ENCODE peak calls at places on chromosomes 3 and 15, in seven cellular contexts. Z is NCI-H1092 treated with DMSO at 0.1 percent for 48 hours, C is fibroblast of mammary gland, H is HS-5, B is mucosa of gallbladder, G is transverse colon, O is SW 1271. J is an unnamed sample.
A peak's percentile ranks its signal among the peaks of the same experiment; 100 is the strongest.

GRCh38 chr3:48826451-48826850 is 21.2 kb downstream of the PRKAR2A start:
- DNase-seq in C (peak; percentile 96), H (peak; percentile 91), B (no peak), G (no peak), O (no peak), Z (no peak), J (no peak)

GRCh38 chr15:41866872-41867579 is 26.8 kb downstream of the SPTBN5 start:
- DNase-seq in G (no peak), C (no peak), O (no peak), Z (no peak), H (no peak), B (no peak), J (no peak)

GRCh38 chr15:87365221-87365620 is 891.3 kb downstream of the NTRK3 start:
- DNase-seq in C (peak; percentile 74), G (no peak), O (no peak), H (no peak), B (no peak), Z (no peak), J (no peak)

GRCh38 chr15:33074942-33075341 is 119.6 kb downstream of the FMN1 start:
- DNase-seq in H (no peak), O (no peak), Z (no peak), G (peak; percentile 39), C (no peak), B (no peak), J (no peak)

GRCh38 chr3:98697225-98697624 is 65.9 kb upstream of the ST3GAL6 start:
- DNase-seq in H (no peak), Z (no peak), G (no peak), B (no peak), O (no peak), C (no peak), J (no peak)

GRCh38 chr15:92653836-92654524 is 1.6 kb downstream of the FAM174B start:
- DNase-seq in Z (peak; percentile 83), H (no peak), O (no peak), B (peak; percentile 25), C (no peak), G (peak; percentile 44), J (no peak)

GRCh38 chr3:137263982-137264777 is 306.4 kb downstream of the IL20RB start:
- DNase-seq in B (no peak), O (no peak), C (no peak), Z (peak; percentile 94), H (no peak), G (peak; percentile 7), J (no peak)

GRCh38 chr15:38695249-38696119 is 130.9 kb upstream of the RASGRP1 start:
- DNase-seq in O (no peak), H (no peak), B (no peak), G (no peak), Z (no peak), C (no peak), J (no peak)

GRCh38 chr3:172528677-172529076 is 5.4 kb upstream of the TNFSF10 start:
- DNase-seq in H (no peak), O (no peak), C (no peak), Z (no peak), B (no peak), G (no peak), J (no peak)

GRCh38 chr3:146218880-146219866 is 31.7 kb downstream of the PLSCR4 start:
- DNase-seq in H (peak; percentile 14), G (peak; percentile 26), Z (peak; percentile 1), C (peak; percentile 52), B (no peak), O (no peak), J (peak; percentile 75)

GRCh38 chr3:106249159-106249558 is 380.3 kb upstream of the CBLB start:
- DNase-seq in Z (no peak), B (no peak), G (no peak), H (peak; percentile 78), C (peak; percentile 82), O (no peak), J (no peak)

J was measured in Calu3.